ENCODE peak calls at places on chromosomes 13 and 19, in ten cellular contexts. One of them, this sample, is unnamed.

GRCh38 chr13:73036566-73036965 is 22.2 kb upstream of the KLF5 start:
- DNase-seq in tibial nerve: no peak
- DNase-seq in transverse colon: no peak
- DNase-seq in ovary: no peak
- DNase-seq in keratinocyte: no peak
- DNase-seq in A549: no peak
- DNase-seq in SK-N-SH: no peak
- DNase-seq in left ventricle myocardium inferior: no peak
- DNase-seq in esophagus squamous epithelium: no peak
- DNase-seq in CD8-positive, alpha-beta T cell: no peak
- DNase-seq in this sample: no peak

GRCh38 chr19:3699071-3699740 is 1.1 kb downstream of the PIP5K1C start:
- DNase-seq in transverse colon: peak
- DNase-seq in esophagus squamous epithelium: no peak
- DNase-seq in keratinocyte: no peak
- DNase-seq in ovary: no peak
- DNase-seq in A549: no peak
- DNase-seq in left ventricle myocardium inferior: peak
- DNase-seq in tibial nerve: peak
- DNase-seq in CD8-positive, alpha-beta T cell: no peak
- DNase-seq in SK-N-SH: peak
- DNase-seq in this sample: no peak

GRCh38 chr13:99085139-99085845 is 107.4 kb upstream of the DOCK9 start:
- DNase-seq in CD8-positive, alpha-beta T cell: peak
- DNase-seq in ovary: peak
- DNase-seq in tibial nerve: no peak
- DNase-seq in esophagus squamous epithelium: no peak
- DNase-seq in SK-N-SH: no peak
- DNase-seq in left ventricle myocardium inferior: no peak
- DNase-seq in A549: no peak
- DNase-seq in transverse colon: no peak
- DNase-seq in keratinocyte: no peak
- DNase-seq in this sample: no peak

GRCh38 chr19:13283871-13284270 is 133.7 kb downstream of the IER2 start:
- DNase-seq in tibial nerve: no peak
- DNase-seq in SK-N-SH: no peak
- DNase-seq in ovary: no peak
- DNase-seq in transverse colon: no peak
- DNase-seq in esophagus squamous epithelium: no peak
- DNase-seq in left ventricle myocardium inferior: no peak
- DNase-seq in CD8-positive, alpha-beta T cell: no peak
- DNase-seq in keratinocyte: no peak
- DNase-seq in A549: no peak
- DNase-seq in this sample: no peak

GRCh38 chr13:113048766-113049165 is 56.8 kb upstream of the F7 start:
- DNase-seq in CD8-positive, alpha-beta T cell: no peak
- DNase-seq in tibial nerve: no peak
- DNase-seq in A549: no peak
- DNase-seq in esophagus squamous epithelium: no peak
- DNase-seq in ovary: no peak
- DNase-seq in SK-N-SH: no peak
- DNase-seq in left ventricle myocardium inferior: no peak
- DNase-seq in transverse colon: no peak
- DNase-seq in keratinocyte: no peak
- DNase-seq in this sample: no peak

GRCh38 chr19:5086725-5087439 is 118.0 kb downstream of the KDM4B start:
- DNase-seq in CD8-positive, alpha-beta T cell: no peak
- DNase-seq in ovary: no peak
- DNase-seq in transverse colon: no peak
- DNase-seq in esophagus squamous epithelium: no peak
- DNase-seq in A549: peak
- DNase-seq in left ventricle myocardium inferior: no peak
- DNase-seq in tibial nerve: no peak
- DNase-seq in keratinocyte: no peak
- DNase-seq in SK-N-SH: peak
- DNase-seq in this sample: no peak

GRCh38 chr19:1424182-1424955 is 13.8 kb upstream of the RPS15 start:
- DNase-seq in SK-N-SH: no peak
- DNase-seq in esophagus squamous epithelium: no peak
- DNase-seq in A549: no peak
- DNase-seq in tibial nerve: no peak
- DNase-seq in keratinocyte: no peak
- DNase-seq in ovary: no peak
- DNase-seq in CD8-positive, alpha-beta T cell: no peak
- DNase-seq in transverse colon: no peak
- DNase-seq in left ventricle myocardium inferior: no peak
- DNase-seq in this sample: no peak

GRCh38 chr19:28472843-28473242 is 740.1 kb downstream of the UQCRFS1 start:
- DNase-seq in esophagus squamous epithelium: no peak
- DNase-seq in SK-N-SH: no peak
- DNase-seq in left ventricle myocardium inferior: peak
- DNase-seq in CD8-positive, alpha-beta T cell: no peak
- DNase-seq in A549: no peak
- DNase-seq in ovary: no peak
- DNase-seq in keratinocyte: no peak
- DNase-seq in transverse colon: peak
- DNase-seq in tibial nerve: no peak
- DNase-seq in this sample: no peak

GRCh38 chr19:16594131-16594586 is 21.9 kb upstream of the SLC35E1 start:
- DNase-seq in tibial nerve: no peak
- DNase-seq in ovary: no peak
- DNase-seq in left ventricle myocardium inferior: no peak
- DNase-seq in transverse colon: peak
- DNase-seq in keratinocyte: no peak
- DNase-seq in SK-N-SH: no peak
- DNase-seq in esophagus squamous epithelium: no peak
- DNase-seq in A549: no peak
- DNase-seq in CD8-positive, alpha-beta T cell: peak
- DNase-seq in this sample: no peak

GRCh38 chr13:79062291-79062690 is 343.8 kb downstream of the RBM26 start:
- DNase-seq in CD8-positive, alpha-beta T cell: no peak
- DNase-seq in SK-N-SH: peak
- DNase-seq in esophagus squamous epithelium: no peak
- DNase-seq in tibial nerve: no peak
- DNase-seq in A549: no peak
- DNase-seq in keratinocyte: no peak
- DNase-seq in left ventricle myocardium inferior: no peak
- DNase-seq in ovary: no peak
- DNase-seq in transverse colon: no peak
- DNase-seq in this sample: no peak

GRCh38 chr13:79060216-79060615 is 345.8 kb downstream of the RBM26 start:
- DNase-seq in SK-N-SH: no peak
- DNase-seq in A549: no peak
- DNase-seq in CD8-positive, alpha-beta T cell: no peak
- DNase-seq in left ventricle myocardium inferior: no peak
- DNase-seq in ovary: no peak
- DNase-seq in tibial nerve: no peak
- DNase-seq in keratinocyte: no peak
- DNase-seq in transverse colon: no peak
- DNase-seq in esophagus squamous epithelium: no peak
- DNase-seq in this sample: no peak

GRCh38 chr13:79051472-79051871 is 354.6 kb downstream of the RBM26 start:
- DNase-seq in tibial nerve: no peak
- DNase-seq in keratinocyte: no peak
- DNase-seq in ovary: no peak
- DNase-seq in esophagus squamous epithelium: no peak
- DNase-seq in CD8-positive, alpha-beta T cell: no peak
- DNase-seq in A549: no peak
- DNase-seq in transverse colon: no peak
- DNase-seq in SK-N-SH: no peak
- DNase-seq in left ventricle myocardium inferior: no peak
- DNase-seq in this sample: no peak

GRCh38 chr13:79056706-79057105 is 349.3 kb downstream of the RBM26 start:
- DNase-seq in esophagus squamous epithelium: no peak
- DNase-seq in CD8-positive, alpha-beta T cell: no peak
- DNase-seq in ovary: no peak
- DNase-seq in A549: no peak
- DNase-seq in SK-N-SH: no peak
- DNase-seq in transverse colon: no peak
- DNase-seq in keratinocyte: no peak
- DNase-seq in tibial nerve: no peak
- DNase-seq in left ventricle myocardium inferior: no peak
- DNase-seq in this sample: no peak
- TF ChIP-seq CTCF in esophagus squamous epithelium: no peak
- TF ChIP-seq CTCF in CD8-positive, alpha-beta T cell: no peak
- TF ChIP-seq CTCF in ovary: no peak
- TF ChIP-seq CTCF in A549: peak
- TF ChIP-seq CTCF in SK-N-SH: peak
- TF ChIP-seq CTCF in transverse colon: no peak
- TF ChIP-seq CTCF in keratinocyte: no peak
- TF ChIP-seq CTCF in tibial nerve: no peak
- TF ChIP-seq CTCF in left ventricle myocardium inferior: no peak
- TF ChIP-seq CTCF in this sample: peak

GRCh38 chr13:85498774-85499173 is 300.4 kb downstream of the SLITRK6 start:
- DNase-seq in ovary: no peak
- DNase-seq in esophagus squamous epithelium: no peak
- DNase-seq in A549: no peak
- DNase-seq in SK-N-SH: no peak
- DNase-seq in transverse colon: no peak
- DNase-seq in keratinocyte: no peak
- DNase-seq in CD8-positive, alpha-beta T cell: no peak
- DNase-seq in tibial nerve: no peak
- DNase-seq in left ventricle myocardium inferior: no peak
- DNase-seq in this sample: no peak
- H3K4me3 ChIP-seq in ovary: no peak
- H3K4me3 ChIP-seq in esophagus squamous epithelium: no peak
- H3K4me3 ChIP-seq in A549: no peak
- H3K4me3 ChIP-seq in SK-N-SH: no peak
- H3K4me3 ChIP-seq in transverse colon: no peak
- H3K4me3 ChIP-seq in keratinocyte: no peak
- H3K4me3 ChIP-seq in CD8-positive, alpha-beta T cell: no peak
- H3K4me3 ChIP-seq in tibial nerve: no peak
- H3K4me3 ChIP-seq in left ventricle myocardium inferior: no peak
- H3K4me3 ChIP-seq in this sample: no peak

GRCh38 chr19:40270362-40271089 is 14.6 kb downstream of the AKT2 start:
- DNase-seq in left ventricle myocardium inferior: no peak
- DNase-seq in keratinocyte: no peak
- DNase-seq in A549: no peak
- DNase-seq in SK-N-SH: no peak
- DNase-seq in ovary: no peak
- DNase-seq in transverse colon: no peak
- DNase-seq in CD8-positive, alpha-beta T cell: no peak
- DNase-seq in tibial nerve: no peak
- DNase-seq in esophagus squamous epithelium: no peak
- DNase-seq in this sample: no peak
- TF ChIP-seq CTCF in left ventricle myocardium inferior: peak
- TF ChIP-seq CTCF in keratinocyte: no peak
- TF ChIP-seq CTCF in A549: no peak
- TF ChIP-seq CTCF in SK-N-SH: no peak
- TF ChIP-seq CTCF in ovary: no peak
- TF ChIP-seq CTCF in transverse colon: no peak
- TF ChIP-seq CTCF in CD8-positive, alpha-beta T cell: no peak
- TF ChIP-seq CTCF in tibial nerve: no peak
- TF ChIP-seq CTCF in esophagus squamous epithelium: no peak
- TF ChIP-seq CTCF in this sample: no peak

GRCh38 chr19:36265856-36266374 is 51.0 kb downstream of the ZNF146 start:
- DNase-seq in tibial nerve: no peak
- DNase-seq in keratinocyte: no peak
- DNase-seq in ovary: no peak
- DNase-seq in left ventricle myocardium inferior: no peak
- DNase-seq in SK-N-SH: no peak
- DNase-seq in A549: no peak
- DNase-seq in esophagus squamous epithelium: no peak
- DNase-seq in transverse colon: no peak
- DNase-seq in CD8-positive, alpha-beta T cell: no peak
- DNase-seq in this sample: no peak
- H3K4me3 ChIP-seq in tibial nerve: peak
- H3K4me3 ChIP-seq in keratinocyte: no peak
- H3K4me3 ChIP-seq in ovary: no peak
- H3K4me3 ChIP-seq in left ventricle myocardium inferior: peak
- H3K4me3 ChIP-seq in SK-N-SH: no peak
- H3K4me3 ChIP-seq in A549: no peak
- H3K4me3 ChIP-seq in esophagus squamous epithelium: no peak
- H3K4me3 ChIP-seq in transverse colon: no peak
- H3K4me3 ChIP-seq in CD8-positive, alpha-beta T cell: no peak
- H3K4me3 ChIP-seq in this sample: no peak

DNA sequence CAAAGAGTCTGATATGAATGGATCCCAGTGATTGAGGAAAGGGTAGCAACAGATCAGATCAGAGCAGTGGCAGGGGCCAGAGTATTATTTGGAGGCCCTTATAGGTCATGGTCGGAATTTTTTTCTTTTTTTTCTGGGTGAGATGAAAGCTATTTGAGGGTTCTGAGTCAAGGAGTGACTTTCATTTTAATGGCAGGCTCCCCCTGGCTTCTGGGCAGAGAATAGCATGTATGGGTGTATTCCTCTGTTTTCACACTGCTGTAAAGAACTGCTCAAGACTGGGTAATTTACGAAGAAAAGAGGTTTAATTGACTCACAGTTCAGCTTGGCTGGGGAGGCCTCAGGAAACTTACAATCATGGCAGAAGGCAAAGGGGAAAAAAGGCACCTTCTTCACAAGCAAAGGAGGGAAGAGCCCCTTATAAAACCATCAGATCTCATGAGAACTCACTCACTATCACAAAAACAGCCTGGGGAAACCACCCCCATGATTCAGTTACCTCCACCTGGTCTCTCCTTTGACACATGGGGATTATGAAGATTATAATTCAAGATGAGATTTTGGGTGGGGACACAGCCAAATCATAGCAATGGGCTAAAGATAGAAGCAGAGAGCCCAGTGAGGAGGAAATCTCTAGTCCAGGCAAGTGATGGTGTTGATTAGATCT is 3.0 kb upstream of the SLC6A16 start:
- DNase-seq in keratinocyte: no peak
- DNase-seq in transverse colon: no peak
- DNase-seq in ovary: no peak
- DNase-seq in CD8-positive, alpha-beta T cell: peak
- DNase-seq in tibial nerve: no peak
- DNase-seq in left ventricle myocardium inferior: no peak
- DNase-seq in SK-N-SH: no peak
- DNase-seq in esophagus squamous epithelium: no peak
- DNase-seq in A549: peak
- DNase-seq in this sample: no peak
- TF ChIP-seq CTCF in keratinocyte: peak
- TF ChIP-seq CTCF in transverse colon: peak
- TF ChIP-seq CTCF in ovary: no peak
- TF ChIP-seq CTCF in CD8-positive, alpha-beta T cell: peak
- TF ChIP-seq CTCF in tibial nerve: peak
- TF ChIP-seq CTCF in left ventricle myocardium inferior: peak
- TF ChIP-seq CTCF in SK-N-SH: peak
- TF ChIP-seq CTCF in esophagus squamous epithelium: peak
- TF ChIP-seq CTCF in A549: peak
- TF ChIP-seq CTCF in this sample: peak

DNA sequence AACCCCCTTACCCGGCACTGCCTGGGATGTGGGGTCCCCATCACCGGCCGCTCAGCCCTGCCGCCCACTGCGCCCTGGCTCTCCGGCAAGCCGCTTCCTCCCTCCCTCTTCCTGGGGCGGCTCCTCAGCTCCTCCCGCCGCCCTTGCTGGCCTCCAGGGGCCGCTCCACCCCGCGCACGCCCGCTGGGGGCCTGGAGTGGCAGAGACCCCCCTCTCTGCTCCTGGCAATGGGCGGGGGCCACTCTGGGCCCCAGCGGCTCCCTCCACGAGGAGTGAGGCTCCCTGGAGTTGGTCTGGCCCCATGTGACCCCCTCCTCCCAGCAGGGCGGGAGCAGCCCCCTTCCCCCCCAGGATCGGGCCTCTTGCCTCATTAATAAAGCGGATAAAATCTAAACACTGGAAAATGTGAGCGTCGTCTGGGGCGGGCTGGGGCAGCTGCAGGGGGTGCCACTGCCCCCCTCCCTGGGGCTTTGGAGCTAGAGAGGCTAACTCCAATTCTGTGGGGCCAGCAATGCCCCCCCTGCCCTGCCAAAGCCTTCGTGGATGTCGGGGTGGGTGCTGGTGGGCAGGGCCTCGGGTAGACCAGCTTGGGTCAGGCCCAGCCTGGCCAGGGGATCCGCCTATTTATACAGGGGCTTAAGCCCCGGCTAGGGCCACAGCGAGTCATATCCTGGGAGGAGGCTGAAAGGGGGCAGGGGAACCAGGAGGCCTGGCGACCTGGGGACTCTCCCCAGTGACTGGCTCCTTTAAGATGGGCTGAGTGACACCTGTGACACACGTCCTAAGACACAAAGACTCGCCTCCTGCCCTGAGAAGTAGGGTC is at the start of gene PTGER1:
- DNase-seq in left ventricle myocardium inferior: no peak
- DNase-seq in tibial nerve: no peak
- DNase-seq in transverse colon: no peak
- DNase-seq in A549: peak
- DNase-seq in CD8-positive, alpha-beta T cell: no peak
- DNase-seq in keratinocyte: no peak
- DNase-seq in ovary: no peak
- DNase-seq in SK-N-SH: peak
- DNase-seq in esophagus squamous epithelium: no peak
- DNase-seq in this sample: no peak
- H3K4me3 ChIP-seq in left ventricle myocardium inferior: peak
- H3K4me3 ChIP-seq in tibial nerve: peak
- H3K4me3 ChIP-seq in transverse colon: no peak
- H3K4me3 ChIP-seq in A549: no peak
- H3K4me3 ChIP-seq in CD8-positive, alpha-beta T cell: no peak
- H3K4me3 ChIP-seq in keratinocyte: no peak
- H3K4me3 ChIP-seq in ovary: no peak
- H3K4me3 ChIP-seq in SK-N-SH: peak
- H3K4me3 ChIP-seq in esophagus squamous epithelium: no peak
- H3K4me3 ChIP-seq in this sample: no peak

This sample was measured in LNCaP clone FGC.